ENCODE peak calls at places on chromosomes 12 and 14, in seven cellular contexts. F, Z, I, A, U, N and O are unnamed samples.

GRCh38 chr14:58059121-58059520 is 92.9 kb downstream of the ARMH4 start:
- DNase-seq in Z (no peak), U (no peak), F (no peak), I (no peak), N (no peak), A (no peak), O (no peak)

GRCh38 chr14:68598621-68599447 is 194.0 kb downstream of the ZFP36L1 start:
- DNase-seq in A (no peak), Z (no peak), F (peak; percentile 94), N (no peak), U (no peak), I (no peak), O (no peak)

GRCh38 chr12:131795064-131795463 is 33.1 kb upstream of the MMP17 start:
- DNase-seq in I (no peak), A (no peak), U (no peak), F (no peak), Z (no peak), N (no peak), O (no peak)

GRCh38 chr12:42741771-42742510 is 152.4 kb upstream of the PRICKLE1 start:
- DNase-seq in F (no peak), A (no peak), Z (no peak), I (no peak), U (no peak), N (no peak), O (no peak)

GRCh38 chr14:68942281-68943035 is 36.6 kb downstream of the ACTN1 start:
- DNase-seq in Z (no peak), I (no peak), A (no peak), U (no peak), N (no peak), F (no peak), O (no peak)

GRCh38 chr12:113959096-113959495 is 7.0 kb downstream of the RBM19 start:
- DNase-seq in N (no peak), I (no peak), F (no peak), A (no peak), Z (no peak), U (no peak), O (no peak)

GRCh38 chr12:81005635-81006034 is 67.9 kb upstream of the LIN7A start:
- DNase-seq in Z (no peak), A (no peak), N (no peak), I (no peak), U (no peak), F (no peak), O (no peak)

GRCh38 chr12:27814411-27814810 is 34.4 kb upstream of the MANSC4 start:
- DNase-seq in A (no peak), N (no peak), U (no peak), Z (no peak), I (no peak), F (no peak), O (no peak)

GRCh38 chr12:118467576-118467975 is 91.2 kb downstream of the SUDS3 start:
- DNase-seq in F (no peak), I (no peak), Z (no peak), N (no peak), U (no peak), A (no peak), O (no peak)

GRCh38 chr14:76977793-76978730 is 50.4 kb downstream of the IRF2BPL start:
- DNase-seq in U (peak; percentile 47), A (peak; percentile 63), Z (peak; percentile 81), N (no peak), F (peak; percentile 52), I (peak; percentile 74), O (peak; percentile 81)

GRCh38 chr14:103006991-103007520 is 50.3 kb downstream of the CDC42BPB start:
- DNase-seq in I (no peak), A (no peak), N (no peak), Z (no peak), U (no peak), F (no peak), O (no peak)

GRCh38 chr12:113069751-113070116 is 13.2 kb downstream of the DTX1 start:
- DNase-seq in I (no peak), F (no peak), N (no peak), Z (no peak), A (no peak), U (no peak), O (no peak)

GRCh38 chr12:107318554-107318803 is 225.1 kb upstream of the CRY1 start:
- DNase-seq in U (no peak), I (no peak), A (no peak), N (no peak), Z (no peak), F (no peak), O (no peak)

GRCh38 chr12:77435446-77436091 is 370.2 kb upstream of the E2F7 start:
- DNase-seq in U (no peak), F (no peak), I (no peak), N (no peak), A (no peak), Z (no peak), O (no peak)

GRCh38 chr12:108730337-108731104 is 797 bp downstream of the CORO1C start:
- DNase-seq in A (peak; percentile 59), F (peak; percentile 54), N (peak; percentile 57), Z (no peak), U (peak; percentile 74), I (peak; percentile 30), O (peak; percentile 41)

GRCh38 chr14:75041613-75042012 is 9.7 kb downstream of the MLH3 start:
- DNase-seq in I (no peak), Z (no peak), U (no peak), F (peak; percentile 84), A (no peak), N (no peak), O (no peak)

GRCh38 chr14:100440758-100441203 is 117.6 kb downstream of the SLC25A47 start:
- DNase-seq in N (no peak), A (peak; percentile 70), F (no peak), U (peak; percentile 76), I (no peak), Z (no peak), O (no peak)

GRCh38 chr12:54591001-54591591 is 2.6 kb upstream of the PPP1R1A start:
- DNase-seq in F (no peak), Z (no peak), N (no peak), I (no peak), A (no peak), U (no peak), O (no peak)

GRCh38 chr12:113190761-113191160 is 5.2 kb downstream of the RITA1 start:
- DNase-seq in Z (no peak), F (peak; percentile 43), N (no peak), U (peak; percentile 84), A (peak; percentile 91), I (no peak), O (no peak)

GRCh38 chr14:100114109-100114765 is 45.2 kb downstream of the DEGS2 start:
- DNase-seq in F (no peak), U (no peak), I (no peak), Z (no peak), N (no peak), A (no peak), O (no peak)

GRCh38 chr14:96277890-96278289 is 21.9 kb downstream of the BDKRB1 start:
- DNase-seq in U (no peak), I (no peak), Z (no peak), A (no peak), F (no peak), N (no peak), O (no peak)

DNA sequence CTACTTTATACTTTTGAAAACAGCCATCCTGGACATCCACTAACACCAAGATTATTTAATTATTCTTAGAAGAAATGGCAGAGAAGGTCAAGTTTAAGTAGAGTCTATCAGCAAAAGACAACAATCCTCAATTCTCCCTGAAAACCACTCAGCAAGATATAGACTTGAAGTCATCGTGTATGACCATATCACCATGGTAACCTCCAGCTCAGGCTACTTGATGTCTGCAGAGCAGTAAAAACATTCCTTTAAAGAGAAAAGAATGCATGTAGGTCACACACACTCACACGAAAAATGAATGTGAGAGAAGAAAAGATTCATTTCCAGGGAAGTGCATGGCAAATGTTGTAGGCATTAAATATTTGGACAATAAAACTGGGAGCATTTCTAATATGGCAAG is 58.6 kb downstream of the CCDC59 start:
- DNase-seq in Z (no peak), U (no peak), I (no peak), F (no peak), N (no peak), A (no peak), O (no peak)
- TF ChIP-seq POLR2AphosphoS5 in Z (no peak), U (no peak), I (no peak), F (no peak), N (no peak), A (no peak), O (no peak)

GRCh38 chr12:59937148-59937547 is 341.3 kb downstream of the SLC16A7 start:
- DNase-seq in U (no peak), A (no peak), Z (no peak), F (no peak), N (no peak), I (no peak), O (no peak)

GRCh38 chr12:59936546-59936945 is 340.7 kb downstream of the SLC16A7 start:
- DNase-seq in I (no peak), A (no peak), F (no peak), U (no peak), N (no peak), Z (no peak), O (no peak)

GRCh38 chr12:59938190-59938962 is 342.5 kb downstream of the SLC16A7 start:
- DNase-seq in Z (no peak), N (no peak), I (no peak), U (no peak), F (no peak), A (no peak), O (no peak)

GRCh38 chr12:59944177-59944576 is 348.3 kb downstream of the SLC16A7 start:
- DNase-seq in Z (no peak), N (no peak), I (no peak), A (no peak), U (no peak), F (no peak), O (no peak)

GRCh38 chr12:59940676-59941342 is 345.0 kb downstream of the SLC16A7 start:
- DNase-seq in F (peak; percentile 9), Z (no peak), A (no peak), U (no peak), N (no peak), I (no peak), O (no peak)
- TF ChIP-seq TAF1 in F (no peak), Z (no peak), A (no peak), U (no peak), N (no peak), I (no peak), O (no peak)

DNA sequence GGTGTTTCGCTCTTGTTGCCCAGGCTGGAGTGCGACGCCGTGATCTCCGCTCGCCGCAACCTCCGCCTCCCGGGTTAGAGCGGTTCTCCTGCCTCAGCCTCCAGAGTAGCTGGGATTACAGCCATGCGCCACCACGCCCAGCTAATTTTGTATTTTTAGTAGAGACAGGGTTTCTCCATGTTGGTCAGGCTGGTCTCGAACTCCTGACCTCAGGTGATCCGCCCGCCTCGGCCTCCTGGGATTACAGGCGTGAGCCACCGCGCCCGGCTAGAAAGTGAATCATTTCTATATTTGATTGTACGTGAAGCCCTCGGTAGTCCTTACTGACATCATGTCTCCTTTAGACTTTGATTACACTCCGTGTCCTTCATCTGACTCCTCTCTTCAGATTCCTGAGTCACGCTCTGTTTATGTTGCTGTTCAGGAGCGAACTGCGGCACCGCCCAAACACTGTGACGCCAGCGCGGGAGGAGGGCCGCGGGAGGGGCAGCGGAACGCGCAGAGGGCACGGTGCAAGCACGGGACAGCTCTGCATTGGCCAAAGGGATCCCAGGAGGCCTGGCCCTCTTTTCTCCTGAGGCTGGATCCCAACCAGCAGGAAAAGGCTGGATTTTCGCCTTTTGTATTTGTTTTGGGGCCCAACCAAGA is 578 bp upstream of the GABARAPL1 start:
- DNase-seq in F (peak; percentile 95), A (peak; percentile 78), I (peak; percentile 40), Z (no peak), U (peak; percentile 88), N (peak; percentile 72), O (peak; percentile 52)
- TF ChIP-seq POLR2AphosphoS5 in F (peak; percentile 43), A (peak; percentile 13), I (no peak), Z (no peak), U (no peak), N (peak; percentile 86), O (no peak)

GRCh38 chr12:109871678-109872314 is 8.5 kb downstream of the GLTP start:
- DNase-seq in I (no peak), A (no peak), Z (no peak), F (peak; percentile 39), U (peak; percentile 27), N (no peak), O (no peak)
- TF ChIP-seq TAF1 in I (no peak), A (no peak), Z (no peak), F (no peak), U (no peak), N (no peak), O (no peak)